ENCODE peak calls at places on chromosomes 13 and 19, in eight cellular contexts. One of them, this sample, is unnamed.

GRCh38 chr13:71869274-71869673 is 2.3 kb upstream of the DACH1 start:
- DNase-seq in tibial nerve: no peak
- DNase-seq in right atrium auricular region: no peak
- DNase-seq in omental fat pad: no peak
- DNase-seq in cardiac fibroblast: no peak
- DNase-seq in fibroblast of mammary gland: no peak
- DNase-seq in H9: no peak
- DNase-seq in AG04449: no peak
- DNase-seq in this sample: no peak

GRCh38 chr13:34412817-34413365 is 529.2 kb upstream of the NBEA start:
- DNase-seq in omental fat pad: no peak
- DNase-seq in tibial nerve: no peak
- DNase-seq in right atrium auricular region: no peak
- DNase-seq in fibroblast of mammary gland: peak
- DNase-seq in AG04449: no peak
- DNase-seq in cardiac fibroblast: peak
- DNase-seq in H9: no peak
- DNase-seq in this sample: no peak

GRCh38 chr13:80972857-80973478 is 632.0 kb upstream of the SPRY2 start:
- DNase-seq in fibroblast of mammary gland: no peak
- DNase-seq in right atrium auricular region: no peak
- DNase-seq in tibial nerve: no peak
- DNase-seq in AG04449: no peak
- DNase-seq in H9: no peak
- DNase-seq in cardiac fibroblast: no peak
- DNase-seq in omental fat pad: no peak
- DNase-seq in this sample: no peak

GRCh38 chr13:48873598-48873997 is 102.1 kb upstream of the FNDC3A start:
- DNase-seq in cardiac fibroblast: peak
- DNase-seq in tibial nerve: no peak
- DNase-seq in fibroblast of mammary gland: peak
- DNase-seq in H9: peak
- DNase-seq in right atrium auricular region: no peak
- DNase-seq in AG04449: no peak
- DNase-seq in omental fat pad: no peak
- DNase-seq in this sample: no peak

GRCh38 chr13:100594255-100594654 is 5.7 kb upstream of the GGACT start:
- DNase-seq in fibroblast of mammary gland: no peak
- DNase-seq in right atrium auricular region: no peak
- DNase-seq in H9: no peak
- DNase-seq in omental fat pad: no peak
- DNase-seq in cardiac fibroblast: no peak
- DNase-seq in AG04449: no peak
- DNase-seq in tibial nerve: no peak
- DNase-seq in this sample: no peak

GRCh38 chr19:7376151-7376852 is 27.6 kb downstream of the ARHGEF18 start:
- DNase-seq in AG04449: no peak
- DNase-seq in tibial nerve: no peak
- DNase-seq in omental fat pad: no peak
- DNase-seq in cardiac fibroblast: no peak
- DNase-seq in fibroblast of mammary gland: no peak
- DNase-seq in right atrium auricular region: no peak
- DNase-seq in H9: peak
- DNase-seq in this sample: no peak

GRCh38 chr13:55038230-55038629 is 2009.6 kb downstream of the OLFM4 start:
- DNase-seq in fibroblast of mammary gland: no peak
- DNase-seq in AG04449: no peak
- DNase-seq in tibial nerve: no peak
- DNase-seq in right atrium auricular region: no peak
- DNase-seq in cardiac fibroblast: no peak
- DNase-seq in omental fat pad: no peak
- DNase-seq in H9: no peak
- DNase-seq in this sample: no peak

GRCh38 chr13:100673831-100674362 is 698 bp downstream of the TMTC4 start:
- DNase-seq in omental fat pad: no peak
- DNase-seq in fibroblast of mammary gland: peak
- DNase-seq in tibial nerve: peak
- DNase-seq in cardiac fibroblast: peak
- DNase-seq in H9: no peak
- DNase-seq in right atrium auricular region: peak
- DNase-seq in AG04449: peak
- DNase-seq in this sample: peak

GRCh38 chr13:103762523-103762922 is 696.3 kb upstream of the SLC10A2 start:
- DNase-seq in tibial nerve: no peak
- DNase-seq in H9: no peak
- DNase-seq in cardiac fibroblast: no peak
- DNase-seq in AG04449: no peak
- DNase-seq in fibroblast of mammary gland: no peak
- DNase-seq in right atrium auricular region: no peak
- DNase-seq in omental fat pad: no peak
- DNase-seq in this sample: no peak

GRCh38 chr13:110517505-110518149 is 43.9 kb downstream of the RAB20 start:
- DNase-seq in H9: no peak
- DNase-seq in AG04449: no peak
- DNase-seq in fibroblast of mammary gland: peak
- DNase-seq in right atrium auricular region: no peak
- DNase-seq in tibial nerve: no peak
- DNase-seq in omental fat pad: no peak
- DNase-seq in cardiac fibroblast: peak
- DNase-seq in this sample: no peak
- TF ChIP-seq CTCF in H9: no peak
- TF ChIP-seq CTCF in AG04449: no peak
- TF ChIP-seq CTCF in fibroblast of mammary gland: no peak
- TF ChIP-seq CTCF in right atrium auricular region: no peak
- TF ChIP-seq CTCF in tibial nerve: no peak
- TF ChIP-seq CTCF in omental fat pad: no peak
- TF ChIP-seq CTCF in cardiac fibroblast: no peak
- TF ChIP-seq CTCF in this sample: no peak

GRCh38 chr19:57279418-57280164 is 694 bp upstream of the ZNF460 start:
- DNase-seq in AG04449: peak
- DNase-seq in right atrium auricular region: peak
- DNase-seq in H9: peak
- DNase-seq in tibial nerve: peak
- DNase-seq in fibroblast of mammary gland: peak
- DNase-seq in omental fat pad: peak
- DNase-seq in cardiac fibroblast: peak
- DNase-seq in this sample: peak
- TF ChIP-seq CTCF in AG04449: peak
- TF ChIP-seq CTCF in right atrium auricular region: peak
- TF ChIP-seq CTCF in H9: peak
- TF ChIP-seq CTCF in tibial nerve: no peak
- TF ChIP-seq CTCF in fibroblast of mammary gland: peak
- TF ChIP-seq CTCF in omental fat pad: no peak
- TF ChIP-seq CTCF in cardiac fibroblast: peak
- TF ChIP-seq CTCF in this sample: peak

DNA sequence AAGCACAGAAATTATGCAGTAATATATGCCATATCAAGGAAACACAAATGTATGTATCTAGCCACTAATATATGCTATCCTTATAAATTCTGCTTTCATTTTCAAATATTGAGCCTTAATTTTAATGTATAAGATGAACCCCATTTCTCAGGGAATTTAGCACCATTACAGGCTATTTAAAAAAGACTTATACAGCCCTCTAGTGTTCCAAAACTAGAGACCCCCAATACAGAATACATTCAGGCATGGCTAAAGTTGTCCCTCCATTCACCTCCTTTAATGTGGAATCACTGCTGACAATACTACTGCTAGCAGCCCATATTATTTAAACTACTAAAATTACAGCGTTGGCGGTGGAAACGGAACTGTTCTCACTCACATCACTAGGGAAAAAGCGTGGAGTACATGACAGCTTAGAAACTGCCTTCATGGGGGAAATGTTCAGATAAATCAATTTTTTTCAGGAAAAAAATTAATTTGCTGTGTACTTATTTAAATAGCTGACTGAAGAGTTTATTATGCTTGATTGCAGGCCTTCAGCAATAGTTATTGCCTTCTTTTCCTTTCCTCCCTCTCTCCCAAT is 541.0 kb downstream of the PCDH9 start:
- DNase-seq in fibroblast of mammary gland: peak
- DNase-seq in tibial nerve: no peak
- DNase-seq in cardiac fibroblast: peak
- DNase-seq in H9: no peak
- DNase-seq in right atrium auricular region: no peak
- DNase-seq in AG04449: no peak
- DNase-seq in omental fat pad: no peak
- DNase-seq in this sample: no peak
- TF ChIP-seq CTCF in fibroblast of mammary gland: peak
- TF ChIP-seq CTCF in tibial nerve: no peak
- TF ChIP-seq CTCF in cardiac fibroblast: peak
- TF ChIP-seq CTCF in H9: peak
- TF ChIP-seq CTCF in right atrium auricular region: no peak
- TF ChIP-seq CTCF in AG04449: no peak
- TF ChIP-seq CTCF in omental fat pad: no peak
- TF ChIP-seq CTCF in this sample: peak

GRCh38 chr19:35744335-35744687 is 907 bp downstream of the U2AF1L4 start:
- DNase-seq in omental fat pad: no peak
- DNase-seq in AG04449: no peak
- DNase-seq in right atrium auricular region: no peak
- DNase-seq in fibroblast of mammary gland: no peak
- DNase-seq in cardiac fibroblast: no peak
- DNase-seq in tibial nerve: no peak
- DNase-seq in H9: no peak
- DNase-seq in this sample: no peak

GRCh38 chr19:35746087-35746462 is 624 bp downstream of the PSENEN start:
- DNase-seq in right atrium auricular region: no peak
- DNase-seq in cardiac fibroblast: no peak
- DNase-seq in AG04449: no peak
- DNase-seq in H9: no peak
- DNase-seq in fibroblast of mammary gland: no peak
- DNase-seq in tibial nerve: no peak
- DNase-seq in omental fat pad: no peak
- DNase-seq in this sample: no peak

GRCh38 chr19:35745328-35746086 is at the start of the genes PSENEN and U2AF1L4:
- DNase-seq in right atrium auricular region: peak
- DNase-seq in fibroblast of mammary gland: peak
- DNase-seq in AG04449: peak
- DNase-seq in tibial nerve: peak
- DNase-seq in omental fat pad: peak
- DNase-seq in cardiac fibroblast: peak
- DNase-seq in H9: peak
- DNase-seq in this sample: peak

GRCh38 chr19:35743640-35744306 is 1.4 kb downstream of the U2AF1L4 start:
- DNase-seq in AG04449: no peak
- DNase-seq in H9: no peak
- DNase-seq in cardiac fibroblast: no peak
- DNase-seq in omental fat pad: no peak
- DNase-seq in tibial nerve: no peak
- DNase-seq in right atrium auricular region: no peak
- DNase-seq in fibroblast of mammary gland: no peak
- DNase-seq in this sample: no peak

GRCh38 chr19:35744688-35745327 is 410 bp downstream of the U2AF1L4 start:
- DNase-seq in cardiac fibroblast: peak
- DNase-seq in omental fat pad: peak
- DNase-seq in tibial nerve: peak
- DNase-seq in AG04449: peak
- DNase-seq in H9: peak
- DNase-seq in fibroblast of mammary gland: peak
- DNase-seq in right atrium auricular region: peak
- DNase-seq in this sample: peak
- TF ChIP-seq CTCF in cardiac fibroblast: peak
- TF ChIP-seq CTCF in omental fat pad: no peak
- TF ChIP-seq CTCF in tibial nerve: peak
- TF ChIP-seq CTCF in AG04449: peak
- TF ChIP-seq CTCF in H9: peak
- TF ChIP-seq CTCF in fibroblast of mammary gland: peak
- TF ChIP-seq CTCF in right atrium auricular region: no peak
- TF ChIP-seq CTCF in this sample: peak

GRCh38 chr19:33234092-33234491 is 8.4 kb upstream of the SLC7A10 start:
- DNase-seq in tibial nerve: no peak
- DNase-seq in AG04449: no peak
- DNase-seq in omental fat pad: no peak
- DNase-seq in right atrium auricular region: no peak
- DNase-seq in fibroblast of mammary gland: no peak
- DNase-seq in H9: no peak
- DNase-seq in cardiac fibroblast: no peak
- DNase-seq in this sample: no peak
- TF ChIP-seq CTCF in tibial nerve: no peak
- TF ChIP-seq CTCF in AG04449: no peak
- TF ChIP-seq CTCF in omental fat pad: no peak
- TF ChIP-seq CTCF in right atrium auricular region: no peak
- TF ChIP-seq CTCF in fibroblast of mammary gland: no peak
- TF ChIP-seq CTCF in H9: no peak
- TF ChIP-seq CTCF in cardiac fibroblast: no peak
- TF ChIP-seq CTCF in this sample: no peak

GRCh38 chr19:9645466-9645865 is 24.4 kb upstream of the ZNF561 start:
- DNase-seq in omental fat pad: no peak
- DNase-seq in right atrium auricular region: no peak
- DNase-seq in tibial nerve: no peak
- DNase-seq in AG04449: no peak
- DNase-seq in cardiac fibroblast: no peak
- DNase-seq in H9: no peak
- DNase-seq in fibroblast of mammary gland: no peak
- DNase-seq in this sample: no peak
- TF ChIP-seq CTCF in omental fat pad: no peak
- TF ChIP-seq CTCF in right atrium auricular region: no peak
- TF ChIP-seq CTCF in tibial nerve: no peak
- TF ChIP-seq CTCF in AG04449: no peak
- TF ChIP-seq CTCF in cardiac fibroblast: no peak
- TF ChIP-seq CTCF in H9: no peak
- TF ChIP-seq CTCF in fibroblast of mammary gland: no peak
- TF ChIP-seq CTCF in this sample: no peak

DNA sequence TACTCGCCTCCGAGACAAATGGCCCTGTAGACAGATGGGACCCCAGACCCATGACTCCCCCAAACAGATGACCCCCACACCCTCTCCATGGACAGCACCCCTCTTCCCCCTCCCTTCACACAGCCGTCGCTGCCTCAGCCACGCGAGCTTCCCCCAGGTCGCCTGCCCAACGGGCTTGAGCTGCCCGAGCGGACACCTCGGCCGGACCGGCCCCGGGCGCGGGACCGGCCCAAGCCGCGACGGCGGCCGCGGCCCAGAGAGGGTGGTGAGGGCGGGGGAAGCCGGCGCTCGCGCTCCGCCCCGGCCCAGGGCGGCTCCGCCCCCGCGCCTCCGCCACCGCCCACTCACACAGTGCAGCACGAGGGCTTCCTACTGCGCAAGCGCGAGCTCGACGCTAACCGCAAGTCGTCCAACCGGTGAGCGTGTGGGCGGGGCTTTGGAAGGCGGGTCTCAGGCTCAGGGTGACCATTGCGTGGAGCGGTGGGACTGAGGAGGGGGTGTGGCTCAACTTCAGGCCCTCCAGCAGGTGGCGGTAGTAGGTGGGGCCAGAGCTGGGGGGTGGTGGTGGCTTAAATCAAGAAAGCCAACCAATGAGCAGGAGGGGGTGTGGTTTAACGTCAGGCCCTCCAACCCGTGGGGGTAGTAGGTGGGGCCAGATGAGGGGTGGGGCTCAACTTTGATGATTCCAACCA is 6.2 kb upstream of the SHKBP1 start:
- DNase-seq in cardiac fibroblast: peak
- DNase-seq in AG04449: peak
- DNase-seq in fibroblast of mammary gland: peak
- DNase-seq in right atrium auricular region: peak
- DNase-seq in omental fat pad: peak
- DNase-seq in H9: peak
- DNase-seq in tibial nerve: peak
- DNase-seq in this sample: peak
- TF ChIP-seq CTCF in cardiac fibroblast: peak
- TF ChIP-seq CTCF in AG04449: no peak
- TF ChIP-seq CTCF in fibroblast of mammary gland: no peak
- TF ChIP-seq CTCF in right atrium auricular region: no peak
- TF ChIP-seq CTCF in omental fat pad: no peak
- TF ChIP-seq CTCF in H9: no peak
- TF ChIP-seq CTCF in tibial nerve: peak
- TF ChIP-seq CTCF in this sample: no peak